ENCODE peak calls at places on chromosome 10, in eight cellular contexts. One of them, this sample, is unnamed.

GRCh38 chr10:90087197-90088007 is 386.0 kb downstream of the KIF20B start:
- DNase-seq in activated CD4-positive, alpha-beta T cell treated with anti-CD3 and anti-CD28 coated beads, Interleukin-2, amount 50 U/mL, for 24 hours: peak
- DNase-seq in AG04450: no peak
- DNase-seq in cardiac fibroblast: peak
- DNase-seq in T-helper 1 cell: no peak
- DNase-seq in stimulated activated CD8-positive, alpha-beta memory T cell treated with anti-CD3 and anti-CD28 coated beads, Interleukin-15, amount 100 ng/mL, for 1 hour: no peak
- DNase-seq in amniotic epithelial cell: peak
- DNase-seq in psoas muscle: no peak
- DNase-seq in this sample: no peak

GRCh38 chr10:60346661-60347060 is 43.0 kb downstream of the ANK3 start:
- DNase-seq in activated CD4-positive, alpha-beta T cell treated with anti-CD3 and anti-CD28 coated beads, Interleukin-2, amount 50 U/mL, for 24 hours: no peak
- DNase-seq in psoas muscle: no peak
- DNase-seq in T-helper 1 cell: no peak
- DNase-seq in cardiac fibroblast: no peak
- DNase-seq in stimulated activated CD8-positive, alpha-beta memory T cell treated with anti-CD3 and anti-CD28 coated beads, Interleukin-15, amount 100 ng/mL, for 1 hour: no peak
- DNase-seq in amniotic epithelial cell: peak
- DNase-seq in AG04450: no peak
- DNase-seq in this sample: no peak

GRCh38 chr10:132335189-132336063 is 3.4 kb downstream of the LRRC27 start:
- DNase-seq in psoas muscle: no peak
- DNase-seq in activated CD4-positive, alpha-beta T cell treated with anti-CD3 and anti-CD28 coated beads, Interleukin-2, amount 50 U/mL, for 24 hours: no peak
- DNase-seq in amniotic epithelial cell: peak
- DNase-seq in stimulated activated CD8-positive, alpha-beta memory T cell treated with anti-CD3 and anti-CD28 coated beads, Interleukin-15, amount 100 ng/mL, for 1 hour: no peak
- DNase-seq in cardiac fibroblast: no peak
- DNase-seq in AG04450: no peak
- DNase-seq in T-helper 1 cell: no peak
- DNase-seq in this sample: no peak

GRCh38 chr10:22633106-22633505 is 81.3 kb downstream of the PIP4K2A start:
- DNase-seq in AG04450: no peak
- DNase-seq in amniotic epithelial cell: no peak
- DNase-seq in T-helper 1 cell: no peak
- DNase-seq in psoas muscle: no peak
- DNase-seq in activated CD4-positive, alpha-beta T cell treated with anti-CD3 and anti-CD28 coated beads, Interleukin-2, amount 50 U/mL, for 24 hours: no peak
- DNase-seq in cardiac fibroblast: no peak
- DNase-seq in stimulated activated CD8-positive, alpha-beta memory T cell treated with anti-CD3 and anti-CD28 coated beads, Interleukin-15, amount 100 ng/mL, for 1 hour: no peak
- DNase-seq in this sample: no peak

GRCh38 chr10:124696446-124697392 is 47.5 kb downstream of the FAM53B start:
- DNase-seq in amniotic epithelial cell: no peak
- DNase-seq in cardiac fibroblast: no peak
- DNase-seq in stimulated activated CD8-positive, alpha-beta memory T cell treated with anti-CD3 and anti-CD28 coated beads, Interleukin-15, amount 100 ng/mL, for 1 hour: no peak
- DNase-seq in activated CD4-positive, alpha-beta T cell treated with anti-CD3 and anti-CD28 coated beads, Interleukin-2, amount 50 U/mL, for 24 hours: no peak
- DNase-seq in psoas muscle: no peak
- DNase-seq in T-helper 1 cell: no peak
- DNase-seq in AG04450: no peak
- DNase-seq in this sample: no peak

GRCh38 chr10:66045859-66046258 is 880.0 kb upstream of the LRRTM3 start:
- DNase-seq in AG04450: no peak
- DNase-seq in amniotic epithelial cell: no peak
- DNase-seq in psoas muscle: no peak
- DNase-seq in T-helper 1 cell: no peak
- DNase-seq in stimulated activated CD8-positive, alpha-beta memory T cell treated with anti-CD3 and anti-CD28 coated beads, Interleukin-15, amount 100 ng/mL, for 1 hour: no peak
- DNase-seq in cardiac fibroblast: no peak
- DNase-seq in activated CD4-positive, alpha-beta T cell treated with anti-CD3 and anti-CD28 coated beads, Interleukin-2, amount 50 U/mL, for 24 hours: no peak
- DNase-seq in this sample: no peak

GRCh38 chr10:33901166-33901565 is 566.7 kb upstream of the NRP1 start:
- DNase-seq in stimulated activated CD8-positive, alpha-beta memory T cell treated with anti-CD3 and anti-CD28 coated beads, Interleukin-15, amount 100 ng/mL, for 1 hour: no peak
- DNase-seq in cardiac fibroblast: peak
- DNase-seq in psoas muscle: no peak
- DNase-seq in T-helper 1 cell: no peak
- DNase-seq in amniotic epithelial cell: peak
- DNase-seq in activated CD4-positive, alpha-beta T cell treated with anti-CD3 and anti-CD28 coated beads, Interleukin-2, amount 50 U/mL, for 24 hours: no peak
- DNase-seq in AG04450: peak
- DNase-seq in this sample: no peak

GRCh38 chr10:101763141-101763540 is 12.8 kb downstream of the FGF8 start:
- DNase-seq in activated CD4-positive, alpha-beta T cell treated with anti-CD3 and anti-CD28 coated beads, Interleukin-2, amount 50 U/mL, for 24 hours: no peak
- DNase-seq in cardiac fibroblast: no peak
- DNase-seq in amniotic epithelial cell: no peak
- DNase-seq in stimulated activated CD8-positive, alpha-beta memory T cell treated with anti-CD3 and anti-CD28 coated beads, Interleukin-15, amount 100 ng/mL, for 1 hour: no peak
- DNase-seq in psoas muscle: no peak
- DNase-seq in AG04450: no peak
- DNase-seq in T-helper 1 cell: no peak
- DNase-seq in this sample: no peak

This sample was measured in activated T-helper 2 cell treated with anti-CD3 and anti-CD28 coated beads, Interferon-gamma antibody, Interleukin-2, Interleukin-4, amounts not matched to agents 10 μg/mL and 5 μg/mL and 100 μg/mL, durations not matched to agents 14 hours and 24 hours and 36 hours.